ENCODE peak calls at places on chromosome 21, in six cellular contexts. Y is HepG2, D is HL-60, W is K562, H is H1, U is GM12878. A is an unnamed sample.

GRCh38 chr21:46149205-46149901 is 6.0 kb downstream of the FTCD start:
- DNase-seq in Y (peak; percentile 30), D (no peak), W (no peak), H (no peak), U (no peak), A (no peak)

GRCh38 chr21:31220567-31220966 is 123.5 kb downstream of the TIAM1 start:
- DNase-seq in Y (peak; percentile 57), D (no peak), W (no peak), H (no peak), U (no peak), A (no peak)

GRCh38 chr21:14438204-14438603 is 55.3 kb upstream of the HSPA13 start:
- DNase-seq in Y (no peak), D (no peak), W (no peak), H (no peak), U (no peak), A (no peak)

GRCh38 chr21:34882719-34883131 is 166.4 kb downstream of the RUNX1 start:
- DNase-seq in Y (no peak), D (peak; percentile 80), W (no peak), H (no peak), U (no peak), A (no peak)

GRCh38 chr21:42097860-42098259 is 26.7 kb downstream of the UMODL1 start:
- DNase-seq in Y (peak; percentile 55), D (no peak), W (no peak), H (no peak), U (no peak), A (no peak)

GRCh38 chr21:21806711-21807597 is 808.7 kb downstream of the NCAM2 start:
- DNase-seq in Y (no peak), D (no peak), W (no peak), H (no peak), U (no peak), A (peak; percentile 14)

GRCh38 chr21:41249476-41249875 is 67.1 kb upstream of the FAM3B start:
- DNase-seq in Y (no peak), D (no peak), W (no peak), H (no peak), U (no peak), A (no peak)

GRCh38 chr21:35882791-35883240 is 177.5 kb downstream of the SETD4 start:
- DNase-seq in Y (peak; percentile 48), D (no peak), W (no peak), H (no peak), U (no peak), A (no peak)

GRCh38 chr21:30943920-30944319 is 62.5 kb upstream of the KRTAP11-1 start:
- DNase-seq in Y (no peak), D (no peak), W (no peak), H (no peak), U (no peak), A (no peak)

GRCh38 chr21:39126486-39126806 is 56.8 kb downstream of the PSMG1 start:
- DNase-seq in Y (no peak), D (no peak), W (no peak), H (no peak), U (no peak), A (no peak)
- TF ChIP-seq GABPA in Y (no peak), D (no peak), W (no peak), H (no peak), U (no peak), A (no peak)

DNA sequence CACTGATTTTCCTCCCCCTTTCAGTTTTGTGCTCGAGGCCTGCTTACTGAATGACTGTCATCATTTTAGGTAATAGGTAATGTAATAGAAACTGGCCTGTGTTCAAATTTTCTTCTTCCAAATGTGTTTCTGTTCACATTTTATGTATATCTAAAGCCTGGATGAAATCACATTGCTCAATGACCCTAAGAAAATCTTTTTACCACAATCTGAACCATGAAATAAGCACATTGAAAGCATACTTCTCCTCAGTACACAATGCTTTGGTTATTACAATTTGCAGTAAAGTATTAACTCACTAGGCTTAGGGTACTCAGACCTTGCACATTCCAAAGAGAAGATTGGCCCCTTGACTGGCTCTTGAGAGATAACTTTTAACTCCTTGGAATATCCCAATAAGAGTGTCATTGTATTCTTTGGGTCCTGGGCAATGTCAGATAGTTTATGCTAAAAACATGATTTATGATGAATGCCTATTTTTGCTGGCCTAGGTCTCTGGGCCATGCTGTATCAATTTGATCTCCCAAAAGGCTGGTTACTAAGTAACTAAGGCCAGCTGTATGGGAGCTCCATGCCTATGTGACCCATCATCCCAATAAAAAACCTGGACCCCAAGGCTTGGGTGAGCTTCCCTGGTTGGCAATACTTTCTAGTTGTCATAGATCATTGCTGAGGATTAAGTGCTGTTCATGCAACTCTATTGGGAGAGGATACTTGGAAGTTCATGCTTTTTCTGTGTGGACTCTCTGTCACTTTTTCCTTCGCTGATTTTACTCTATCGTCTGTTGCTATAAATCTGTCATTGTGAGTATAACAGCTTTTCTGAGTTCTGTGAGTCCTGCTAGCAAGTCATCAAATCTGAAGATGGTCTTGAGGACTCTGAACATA is 293.9 kb downstream of the GRIK1 start:
- DNase-seq in Y (no peak), D (no peak), W (no peak), H (no peak), U (no peak), A (no peak)
- TF ChIP-seq GABPA in Y (no peak), D (no peak), W (no peak), H (no peak), U (no peak), A (no peak)

DNA sequence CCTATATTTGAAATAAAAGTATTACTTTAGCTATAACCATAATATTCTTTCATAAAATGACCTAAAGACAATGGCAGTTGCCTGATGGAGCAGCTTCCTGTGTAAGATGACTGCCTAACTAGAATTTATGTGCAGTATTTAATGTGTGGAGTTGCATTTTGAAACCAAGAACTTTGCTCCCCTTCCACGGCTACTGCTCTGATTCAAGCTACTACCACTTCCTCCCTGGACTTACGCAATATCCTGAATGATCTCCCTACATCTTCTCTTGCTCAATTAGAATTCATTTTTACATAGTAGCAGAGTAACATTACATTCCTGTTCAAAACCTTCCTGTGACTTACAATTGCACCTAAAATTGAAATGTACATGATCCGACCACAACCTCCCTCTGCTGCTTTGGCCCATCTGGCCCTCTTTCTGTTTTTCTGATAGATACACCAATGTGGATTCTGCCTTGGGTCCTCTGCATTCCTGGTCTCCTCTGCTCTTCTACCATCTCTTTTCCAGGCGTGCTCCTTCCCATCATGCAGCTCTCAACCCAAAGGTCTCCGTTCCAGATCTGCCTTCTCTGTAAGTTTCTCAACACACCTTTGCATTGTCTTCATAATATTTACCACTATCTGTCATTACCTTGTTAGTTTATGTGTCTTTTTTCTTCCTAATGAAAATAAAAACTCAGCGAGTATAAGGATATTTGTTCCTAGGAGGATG is 47.4 kb upstream of the USP25 start:
- DNase-seq in Y (peak; percentile 49), D (peak; percentile 89), W (no peak), H (no peak), U (no peak), A (no peak)
- TF ChIP-seq GABPA in Y (peak; percentile 87), D (peak; percentile 77), W (no peak), H (no peak), U (no peak), A (no peak)

GRCh38 chr21:32789709-32790108 is 18.2 kb upstream of the PAXBP1 start:
- DNase-seq in Y (no peak), D (no peak), W (no peak), H (no peak), U (no peak), A (no peak)
- TF ChIP-seq GABPA in Y (no peak), D (no peak), W (no peak), H (no peak), U (no peak), A (no peak)

A was measured in SK-N-SH.